ENCODE peak calls at places on chromosomes 16 and 17, in four cellular contexts. E, B, O and U are unnamed samples.

GRCh38 chr16:85564277-85565051 is 48.7 kb upstream of the GSE1 start:
- DNase-seq in B (no peak), O (peak), E (no peak), U (peak)

GRCh38 chr16:13070268-13070667 is 168.9 kb downstream of the SHISA9 start:
- DNase-seq in B (no peak), O (no peak), E (peak), U (no peak)

GRCh38 chr16:28543072-28543471 is 4.3 kb upstream of the NUPR1 start:
- DNase-seq in E (no peak), B (no peak), O (no peak), U (no peak)

GRCh38 chr16:30026449-30026848 is 3.5 kb downstream of the C16orf92 start:
- DNase-seq in B (no peak), E (no peak), O (no peak), U (no peak)

GRCh38 chr17:29664743-29665479 is 42.2 kb upstream of the CORO6 start:
- DNase-seq in O (peak), E (no peak), B (no peak), U (no peak)

GRCh38 chr16:68987734-68988457 is 117.6 kb upstream of the HAS3 start:
- DNase-seq in B (no peak), O (peak), E (no peak), U (no peak)

GRCh38 chr17:79951361-79952264 is 84.1 kb downstream of the TBC1D16 start:
- DNase-seq in O (no peak), B (peak), E (no peak), U (no peak)

GRCh38 chr16:56649820-56650219 is 1.9 kb upstream of the MT1B start:
- DNase-seq in B (no peak), E (no peak), O (no peak), U (no peak)

GRCh38 chr16:15729152-15729551 is 79.1 kb downstream of the NDE1 start:
- DNase-seq in E (no peak), O (no peak), B (no peak), U (no peak)

GRCh38 chr16:52912565-52913173 is 140.0 kb downstream of the CHD9NB start:
- DNase-seq in E (peak), B (peak), O (peak), U (peak)

GRCh38 chr16:2285731-2286191 is 17.8 kb upstream of the RNPS1 start:
- DNase-seq in O (no peak), B (no peak), E (no peak), U (no peak)

GRCh38 chr17:62704381-62704971 is 77.0 kb downstream of the MRC2 start:
- DNase-seq in B (no peak), O (peak), E (peak), U (no peak)

GRCh38 chr17:81057079-81057730 is 22.3 kb downstream of the BAIAP2 start:
- DNase-seq in E (no peak), B (no peak), O (peak), U (peak)
- TF ChIP-seq SP1 in E (no peak), B (no peak), O (peak), U (no peak)

GRCh38 chr17:81966343-81967243 is 5.6 kb upstream of the NOTUM start:
- DNase-seq in E (peak), B (peak), O (no peak), U (no peak)
- TF ChIP-seq ELF4 in E (peak), B (no peak), O (no peak), U (no peak)

DNA sequence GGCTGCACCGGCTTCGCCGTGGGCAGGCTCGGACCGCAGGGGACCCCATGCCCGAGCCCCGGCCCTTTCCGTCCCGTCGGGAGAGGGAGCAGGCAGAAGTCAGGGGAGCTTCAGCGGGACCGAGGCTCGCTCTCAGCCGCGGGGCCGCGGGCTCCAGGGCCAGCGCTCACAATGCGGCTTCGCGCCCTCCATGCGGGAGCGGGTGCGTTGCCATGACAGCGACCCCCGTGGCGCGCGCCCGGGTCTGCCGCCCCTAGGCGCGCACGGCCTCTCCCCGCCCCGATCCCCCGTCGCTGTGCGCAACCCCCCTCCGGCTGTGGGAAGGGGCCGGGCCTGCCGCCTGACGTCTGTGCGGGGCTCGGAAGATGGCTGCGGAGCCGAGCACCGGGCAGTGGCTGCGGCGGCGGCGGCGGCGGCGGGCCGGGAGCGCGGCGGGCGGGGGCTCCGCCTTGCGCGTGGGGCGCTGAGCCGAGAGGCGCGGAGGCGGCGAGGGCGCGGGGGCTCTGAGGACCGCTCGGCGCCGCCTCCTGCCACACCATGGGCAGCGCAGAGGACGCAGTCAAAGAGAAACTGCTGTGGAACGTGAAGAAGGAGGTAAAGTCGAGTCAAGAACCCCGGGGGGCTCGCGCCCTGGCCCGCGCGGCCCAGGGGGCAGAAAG is at the start of gene SGSM2:
- DNase-seq in O (peak), E (peak), B (peak), U (peak)
- TF ChIP-seq SP1 in O (no peak), E (peak), B (no peak), U (no peak)

GRCh38 chr16:81326971-81327370 is 12.2 kb downstream of the GAN start:
- DNase-seq in E (no peak), B (no peak), O (no peak), U (no peak)
- TF ChIP-seq ELF4 in E (no peak), B (no peak), O (no peak), U (no peak)

GRCh38 chr17:67717192-67717623 is 528 bp upstream of the NOL11 start:
- DNase-seq in O (no peak), E (no peak), B (peak), U (no peak)
- TF ChIP-seq SP1 in O (no peak), E (no peak), B (no peak), U (no peak)

GRCh38 chr16:48960830-48961229 is 320.8 kb downstream of the CBLN1 start:
- DNase-seq in B (no peak), O (no peak), E (no peak), U (no peak)

GRCh38 chr16:48961546-48961945 is 320.1 kb downstream of the CBLN1 start:
- DNase-seq in B (no peak), O (no peak), E (no peak), U (no peak)

GRCh38 chr16:48965391-48965790 is 316.2 kb downstream of the CBLN1 start:
- DNase-seq in O (no peak), B (no peak), E (no peak), U (no peak)

GRCh38 chr16:48963306-48963705 is 318.3 kb downstream of the CBLN1 start:
- DNase-seq in O (no peak), B (no peak), E (no peak), U (no peak)

DNA sequence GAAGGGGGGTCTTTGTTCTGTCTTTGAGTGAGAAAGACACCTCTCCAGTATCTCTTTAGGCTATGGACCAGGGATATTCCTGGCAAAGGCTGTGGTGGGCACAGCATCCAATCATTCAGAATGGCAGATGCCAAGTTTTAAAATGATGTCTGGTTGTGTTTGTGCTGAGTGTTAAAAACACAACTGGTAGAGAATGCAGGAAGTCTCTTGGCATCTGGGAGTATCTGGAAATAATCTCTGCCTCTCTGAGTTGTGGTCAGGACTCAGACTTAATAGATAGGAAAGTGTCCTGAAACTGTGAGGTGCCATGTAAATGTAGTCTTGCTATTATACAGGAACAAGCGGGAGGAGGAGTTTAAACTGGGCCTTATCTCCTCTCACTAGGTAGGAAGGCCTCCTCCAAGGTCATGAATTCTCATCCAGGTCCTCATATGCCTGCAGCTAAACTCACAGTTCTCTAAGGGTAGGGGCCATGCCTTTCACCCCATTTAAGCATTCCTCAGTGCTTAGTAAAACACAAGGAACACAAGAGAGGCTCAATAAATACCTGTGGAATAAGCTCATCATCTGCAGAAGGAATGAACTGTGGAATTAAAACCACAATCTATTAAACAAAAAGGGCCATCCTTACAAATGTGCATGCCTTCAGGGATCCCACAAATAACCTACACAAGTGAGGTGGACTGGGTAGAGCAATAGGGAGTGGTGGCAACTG is 317.6 kb downstream of the CBLN1 start:
- DNase-seq in B (no peak), E (no peak), O (no peak), U (no peak)
- TF ChIP-seq ELF4 in B (no peak), E (no peak), O (no peak), U (no peak)

DNA sequence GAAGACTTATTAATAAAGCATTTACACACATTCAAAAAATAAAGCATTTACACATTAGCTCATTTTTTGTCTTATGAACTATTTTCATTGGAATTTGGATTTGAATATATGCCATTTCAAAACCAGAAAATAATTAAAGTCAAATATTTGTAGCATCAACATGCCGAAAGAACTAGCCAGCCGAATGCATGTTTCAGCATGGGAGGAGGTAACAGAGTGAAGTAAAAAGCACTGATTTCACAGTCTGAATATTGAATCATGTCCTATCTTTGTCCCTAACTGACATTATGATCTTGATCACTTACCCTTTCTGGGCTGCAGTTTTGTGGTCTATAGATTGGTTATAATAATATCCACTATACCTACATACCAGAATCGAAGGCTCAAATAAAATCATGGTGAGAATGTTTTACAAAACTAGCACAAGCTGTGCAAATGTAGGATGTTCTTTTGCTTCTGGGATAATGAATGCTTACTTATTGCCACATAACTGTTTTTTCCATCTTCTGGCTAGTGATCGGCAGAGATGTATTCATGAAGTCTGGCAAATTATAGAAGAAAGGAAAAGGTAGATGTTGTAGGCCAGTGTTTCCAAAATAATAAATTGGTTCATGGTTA is 84.7 kb downstream of the TUBD1 start:
- DNase-seq in B (no peak), E (no peak), O (no peak), U (no peak)
- TF ChIP-seq SP1 in B (no peak), E (no peak), O (no peak), U (no peak)